ENCODE peak calls at places on chromosome 19, in ten cellular contexts. R is stomach; H is breast epithelium; L is vagina; K is tibial nerve; D is CD4-positive, CD25-positive, alpha-beta regulatory T cell; U is cardiac muscle cell; W is osteoblast; V is CD4-positive, alpha-beta T cell; T is left ventricle myocardium inferior. M is an unnamed sample. For H3K9me3, the result is how much of the 10 kb centered on the place peaks cover.

GRCh38 chr19:56905616-56906015 is 65.1 kb upstream of the PEG3 start:
- DNase-seq in R (no peak), H (no peak), L (no peak), K (no peak), D (no peak), U (no peak), W (no peak), V (no peak), T (no peak), M (no peak)

GRCh38 chr19:47243776-47244547 is 12.4 kb upstream of the CCDC9 start:
- DNase-seq in R (peak), H (peak), L (no peak), K (peak), D (peak), U (peak), W (peak), V (peak), T (peak), M (peak)

GRCh38 chr19:8702350-8702749 is 3.8 kb upstream of the ACTL9 start:
- DNase-seq in R (no peak), H (no peak), L (peak), K (no peak), D (no peak), U (no peak), W (no peak), V (no peak), T (no peak), M (no peak)

GRCh38 chr19:39327990-39328705 is 7.5 kb upstream of the LRFN1 start:
- DNase-seq in R (peak), H (peak), L (no peak), K (peak), D (peak), U (peak), W (peak), V (peak), T (peak), M (peak)

GRCh38 chr19:15733895-15734294 is 3.9 kb upstream of the OR10H3 start:
- DNase-seq in R (no peak), H (no peak), L (no peak), K (no peak), D (no peak), U (no peak), W (no peak), V (no peak), T (no peak), M (no peak)

GRCh38 chr19:8028951-8029491 is 23.5 kb upstream of the CCL25 start:
- DNase-seq in R (no peak), H (no peak), L (no peak), K (no peak), D (no peak), U (peak), W (peak), V (no peak), T (no peak), M (peak)

GRCh38 chr19:46660008-46660517 is 919 bp downstream of the DACT3 start:
- DNase-seq in R (no peak), H (no peak), L (no peak), K (no peak), D (no peak), U (peak), W (no peak), V (no peak), T (peak), M (no peak)

GRCh38 chr19:18357442-18358264 is 17.3 kb downstream of the PGPEP1 start:
- DNase-seq in R (peak), H (no peak), L (no peak), K (no peak), D (no peak), U (no peak), W (no peak), V (no peak), T (no peak), M (no peak)

GRCh38 chr19:43779147-43779819 is 1.5 kb downstream of the KCNN4 start:
- DNase-seq in R (peak), H (peak), L (no peak), K (no peak), D (no peak), U (no peak), W (peak), V (no peak), T (peak), M (no peak)

GRCh38 chr19:12992729-12993128 is 2.5 kb upstream of the NFIX start:
- DNase-seq in R (no peak), H (no peak), L (no peak), K (no peak), D (no peak), U (no peak), W (no peak), V (no peak), T (no peak), M (no peak)

GRCh38 chr19:4518345-4519171 is at the start of gene PLIN4:
- DNase-seq in R (peak), H (peak), L (no peak), K (no peak), D (no peak), U (no peak), W (peak), V (no peak), T (peak), M (no peak)

GRCh38 chr19:51136891-51137551 is 5.1 kb upstream of the SIGLEC7 start:
- DNase-seq in R (no peak), H (no peak), L (no peak), K (peak), D (no peak), U (no peak), W (peak), V (no peak), T (no peak), M (no peak)

GRCh38 chr19:41861846-41862245 is 1.8 kb downstream of the RPS19 start:
- DNase-seq in R (no peak), H (no peak), L (no peak), K (no peak), D (no peak), U (no peak), W (peak), V (no peak), T (no peak), M (no peak)

GRCh38 chr19:41862445-41862986 is 2.5 kb downstream of the RPS19 start:
- DNase-seq in R (no peak), H (no peak), L (no peak), K (no peak), D (no peak), U (no peak), W (peak), V (no peak), T (no peak), M (no peak)

GRCh38 chr19:41860419-41861097 is 503 bp downstream of the RPS19 start:
- DNase-seq in R (no peak), H (no peak), L (no peak), K (no peak), D (no peak), U (no peak), W (peak), V (no peak), T (no peak), M (no peak)

GRCh38 chr19:41859618-41860418 is at the start of gene RPS19:
- DNase-seq in R (peak), H (peak), L (peak), K (peak), D (peak), U (peak), W (peak), V (peak), T (peak), M (peak)

DNA sequence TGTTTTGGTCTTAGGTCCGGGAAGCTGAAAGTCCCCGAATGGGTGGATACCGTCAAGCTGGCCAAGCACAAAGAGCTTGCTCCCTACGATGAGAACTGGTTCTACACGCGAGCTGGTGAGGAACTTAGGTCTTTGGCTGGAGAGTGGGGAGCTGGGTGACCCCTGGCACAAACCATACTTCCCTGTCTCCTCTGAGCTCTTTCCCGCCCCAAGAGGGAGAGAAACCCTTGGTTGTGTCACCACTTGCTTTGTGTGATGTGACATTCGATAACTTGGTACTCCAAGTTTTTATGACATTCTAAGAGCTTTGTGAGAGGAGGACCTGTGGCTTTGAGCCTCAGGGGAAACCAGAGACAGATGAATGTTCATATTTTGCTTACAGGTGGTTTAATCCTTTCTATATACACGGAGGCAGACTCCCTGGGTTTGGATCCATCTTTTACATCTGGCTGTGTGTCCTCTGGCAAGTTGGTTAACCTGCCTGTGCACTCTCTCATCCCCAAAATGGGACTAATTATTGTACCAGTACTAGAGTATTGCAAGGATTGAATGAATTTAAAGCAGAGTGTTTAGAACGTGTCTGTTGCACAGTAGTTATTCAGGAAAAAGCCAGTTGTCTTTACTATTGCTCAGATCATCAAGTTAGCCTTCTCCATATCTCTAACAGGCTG is 1.2 kb downstream of the RPS19 start:
- DNase-seq in R (no peak), H (no peak), L (no peak), K (no peak), D (no peak), U (no peak), W (no peak), V (no peak), T (no peak), M (no peak)
- H3K27ac ChIP-seq in R (peak), H (peak), L (peak), K (peak), D (peak), U (peak), W (peak), V (peak), T (peak), M (peak)

GRCh38 chr19:31119951-31120690 is 229.1 kb downstream of the TSHZ3 start:
- DNase-seq in R (no peak), H (no peak), L (no peak), K (no peak), D (no peak), U (no peak), W (no peak), V (no peak), T (no peak), M (no peak)

GRCh38 chr19:31121501-31121900 is 227.7 kb downstream of the TSHZ3 start:
- DNase-seq in R (no peak), H (no peak), L (no peak), K (no peak), D (no peak), U (no peak), W (no peak), V (no peak), T (no peak), M (peak)

GRCh38 chr19:31118292-31118925 is 230.8 kb downstream of the TSHZ3 start:
- DNase-seq in R (no peak), H (no peak), L (no peak), K (no peak), D (no peak), U (peak), W (no peak), V (no peak), T (peak), M (no peak)

GRCh38 chr19:31120952-31121351 is 228.3 kb downstream of the TSHZ3 start:
- DNase-seq in R (no peak), H (no peak), L (no peak), K (no peak), D (no peak), U (no peak), W (no peak), V (no peak), T (no peak), M (no peak)

GRCh38 chr19:31118926-31119325 is 230.3 kb downstream of the TSHZ3 start:
- DNase-seq in R (no peak), H (no peak), L (no peak), K (no peak), D (no peak), U (peak), W (no peak), V (no peak), T (no peak), M (no peak)
- H3K9me3 ChIP-seq in R (under half), H (under half), L (under half), K (under half), D (under half), U (under half), W (under half), V (under half), T (under half), M (under half)

GRCh38 chr19:6424190-6424938 is at the start of gene KHSRP:
- DNase-seq in R (no peak), H (no peak), L (no peak), K (no peak), D (peak), U (peak), W (peak), V (peak), T (no peak), M (no peak)
- H3K27ac ChIP-seq in R (peak), H (peak), L (peak), K (peak), D (peak), U (peak), W (peak), V (peak), T (peak), M (peak)

DNA sequence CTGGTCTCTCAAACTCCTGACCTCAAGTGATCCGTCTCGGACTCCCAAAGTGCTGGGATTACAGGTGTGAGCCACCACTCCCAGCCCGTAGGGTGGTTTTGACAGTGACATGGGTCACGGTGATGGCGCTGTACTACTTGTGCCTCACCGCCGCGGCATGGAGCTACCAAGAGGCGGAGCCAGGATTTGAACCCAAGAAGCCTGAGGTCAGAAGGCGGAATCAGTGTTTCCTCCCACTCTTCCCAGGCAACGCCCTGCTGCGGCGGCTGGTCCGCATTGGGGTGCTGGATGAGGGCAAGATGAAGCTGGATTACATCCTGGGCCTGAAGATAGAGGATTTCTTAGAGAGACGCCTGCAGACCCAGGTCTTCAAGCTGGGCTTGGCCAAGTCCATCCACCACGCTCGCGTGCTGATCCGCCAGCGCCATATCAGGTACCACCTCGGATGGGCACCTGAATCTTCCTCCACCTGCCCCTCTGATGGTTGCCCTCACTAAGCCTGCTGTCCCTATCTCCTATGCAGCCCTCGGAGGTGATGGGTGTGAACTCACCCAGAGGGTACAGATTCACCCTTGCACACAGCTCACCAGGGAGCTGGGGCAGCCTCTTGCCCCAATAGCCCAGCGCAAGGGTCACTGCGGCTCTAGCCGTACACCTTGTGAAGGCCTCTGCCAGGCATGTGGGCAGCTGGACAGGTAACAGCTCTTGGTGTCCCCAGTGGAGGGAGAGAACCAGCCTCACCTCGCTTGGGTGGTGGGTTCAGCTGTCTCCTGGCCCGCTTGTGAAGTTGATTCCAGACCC is 5.6 kb downstream of the RPS9 start:
- DNase-seq in R (no peak), H (no peak), L (no peak), K (no peak), D (no peak), U (no peak), W (peak), V (no peak), T (no peak), M (no peak)
- H3K9me3 ChIP-seq in R (under half), H (under half), L (under half), K (under half), D (under half), U (under half), W (under half), V (under half), T (under half), M (under half)

DNA sequence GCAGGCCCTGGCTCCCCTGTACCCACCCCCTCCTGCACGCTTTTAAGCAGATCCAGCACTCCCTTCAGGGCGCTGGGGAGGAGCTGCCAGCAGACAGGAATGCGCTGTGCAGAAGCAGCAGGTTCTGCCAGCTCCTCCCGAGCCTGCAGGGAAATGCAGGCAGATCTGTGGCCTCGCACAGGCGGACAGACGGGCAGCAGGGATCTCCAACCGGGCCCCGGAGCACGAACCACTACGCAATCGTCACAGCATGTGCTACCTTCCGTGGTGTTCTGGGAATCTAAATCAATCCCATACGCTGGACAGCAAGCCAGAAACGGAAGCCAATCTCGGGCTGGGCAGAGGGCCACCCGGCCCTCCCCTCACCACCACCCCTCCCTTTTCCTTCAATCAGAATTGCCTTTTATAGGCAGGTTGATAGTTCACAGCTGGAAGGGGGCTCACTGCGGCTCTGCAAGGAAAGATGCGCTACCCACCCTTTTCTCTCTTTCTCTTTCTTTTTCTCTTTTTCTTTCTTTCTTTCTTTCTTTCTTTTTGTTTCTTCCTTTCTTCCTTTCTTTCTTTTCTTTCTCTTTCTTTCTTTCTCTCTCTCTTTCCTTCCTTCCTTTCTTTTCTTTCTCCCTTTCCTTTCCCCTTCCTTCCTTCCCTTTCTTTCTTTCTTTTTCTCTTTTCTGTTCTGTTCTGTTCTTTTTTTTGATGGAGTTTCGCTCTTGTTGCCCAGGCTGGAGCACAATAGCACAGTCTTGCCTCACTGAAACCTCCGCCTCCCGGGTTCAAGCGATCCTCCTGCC is 99.9 kb downstream of the GNG7 start:
- DNase-seq in R (peak), H (peak), L (no peak), K (peak), D (no peak), U (peak), W (peak), V (no peak), T (peak), M (peak)
- H3K27ac ChIP-seq in R (peak), H (peak), L (peak), K (peak), D (no peak), U (peak), W (no peak), V (no peak), T (peak), M (peak)

GRCh38 chr19:14530505-14530904 is 1.1 kb downstream of the TECR start:
- DNase-seq in R (no peak), H (no peak), L (no peak), K (no peak), D (no peak), U (no peak), W (no peak), V (no peak), T (no peak), M (no peak)

GRCh38 chr19:14529254-14530004 is at the start of gene TECR:
- DNase-seq in R (peak), H (peak), L (peak), K (peak), D (peak), U (peak), W (peak), V (peak), T (peak), M (peak)

GRCh38 chr19:14528419-14529253 is 758 bp upstream of the TECR start:
- DNase-seq in R (no peak), H (peak), L (peak), K (no peak), D (no peak), U (no peak), W (no peak), V (no peak), T (no peak), M (no peak)

GRCh38 chr19:14533450-14533849 is 4.1 kb downstream of the TECR start:
- DNase-seq in R (no peak), H (no peak), L (no peak), K (no peak), D (no peak), U (no peak), W (no peak), V (no peak), T (no peak), M (no peak)

GRCh38 chr19:14530005-14530348 is 583 bp downstream of the TECR start:
- DNase-seq in R (no peak), H (peak), L (no peak), K (no peak), D (no peak), U (no peak), W (no peak), V (no peak), T (no peak), M (peak)
- H3K9me3 ChIP-seq in R (under half), H (under half), L (under half), K (under half), D (under half), U (under half), W (under half), V (under half), T (under half), M (under half)

GRCh38 chr19:10758978-10759377 is 41.1 kb downstream of the DNM2 start:
- DNase-seq in R (no peak), H (no peak), L (no peak), K (no peak), D (no peak), U (no peak), W (no peak), V (no peak), T (no peak), M (no peak)
- H3K27ac ChIP-seq in R (peak), H (peak), L (no peak), K (peak), D (peak), U (peak), W (peak), V (peak), T (peak), M (peak)

GRCh38 chr19:29390742-29391141 is 135.1 kb upstream of the VSTM2B start:
- DNase-seq in R (no peak), H (no peak), L (no peak), K (no peak), D (no peak), U (no peak), W (no peak), V (no peak), T (no peak), M (no peak)
- H3K9me3 ChIP-seq in R (under half), H (under half), L (under half), K (under half), D (under half), U (under half), W (under half), V (under half), T (under half), M (under half)

GRCh38 chr19:48348737-48349136 is 15.0 kb downstream of the TMEM143 start:
- DNase-seq in R (no peak), H (no peak), L (no peak), K (no peak), D (no peak), U (no peak), W (no peak), V (no peak), T (no peak), M (no peak)
- H3K27ac ChIP-seq in R (no peak), H (no peak), L (no peak), K (no peak), D (no peak), U (no peak), W (no peak), V (no peak), T (no peak), M (no peak)